ENCODE peak calls at places on chromosome 2, in nine cellular contexts. V, N, D, L, R, T, W, E and G are unnamed samples.

GRCh38 chr2:240278661-240279060 is 138.2 kb upstream of the OTOS start:
- DNase-seq in T (peak), V (no peak), W (no peak), E (no peak), N (no peak), L (no peak), D (no peak), R (no peak), G (no peak)

GRCh38 chr2:46270384-46270783 is 26.8 kb upstream of the EPAS1 start:
- DNase-seq in W (no peak), D (no peak), T (peak), L (no peak), R (no peak), E (no peak), N (no peak), V (no peak), G (no peak)

GRCh38 chr2:203797363-203798111 is 70.0 kb upstream of the CTLA4 start:
- DNase-seq in E (no peak), N (no peak), D (no peak), L (no peak), T (peak), R (no peak), V (no peak), W (no peak), G (no peak)

GRCh38 chr2:224162122-224162521 is 123.0 kb upstream of the SERPINE2 start:
- DNase-seq in T (peak), N (no peak), V (no peak), D (no peak), L (no peak), W (no peak), E (no peak), R (no peak), G (no peak)

GRCh38 chr2:50582164-50582563 is 449.8 kb downstream of the NRXN1 start:
- DNase-seq in V (no peak), W (no peak), R (no peak), L (no peak), D (no peak), T (no peak), E (no peak), N (no peak), G (no peak)

GRCh38 chr2:150486539-150487484 is 655 bp downstream of the RND3 start:
- DNase-seq in W (peak), E (no peak), V (peak), T (peak), L (peak), R (no peak), N (peak), D (peak), G (peak)

GRCh38 chr2:42888321-42888720 is 95.9 kb upstream of the HAAO start:
- DNase-seq in T (no peak), N (no peak), W (no peak), V (no peak), E (no peak), R (no peak), L (no peak), D (no peak), G (no peak)

GRCh38 chr2:239828192-239828972 is 196.8 kb downstream of the NDUFA10 start:
- DNase-seq in T (no peak), W (no peak), D (no peak), L (no peak), N (peak), R (no peak), V (peak), E (no peak), G (peak)

GRCh38 chr2:209642146-209642815 is 129.4 kb upstream of the UNC80 start:
- DNase-seq in T (peak), W (no peak), N (no peak), R (no peak), V (no peak), L (no peak), E (no peak), D (no peak), G (no peak)

GRCh38 chr2:205785507-205786222 is 103.4 kb downstream of the NRP2 start:
- DNase-seq in E (no peak), L (no peak), N (no peak), W (no peak), V (no peak), T (peak), D (no peak), R (no peak), G (no peak)

GRCh38 chr2:40380036-40380435 is 71.9 kb downstream of the SLC8A1 start:
- DNase-seq in W (no peak), N (no peak), E (no peak), V (no peak), T (no peak), R (no peak), D (no peak), L (no peak), G (no peak)

GRCh38 chr2:112168422-112169124 is 30.4 kb downstream of the FBLN7 start:
- DNase-seq in T (no peak), E (no peak), N (peak), V (no peak), R (no peak), L (peak), W (no peak), D (no peak), G (no peak)

GRCh38 chr2:75146221-75146902 is 53.0 kb downstream of the TACR1 start:
- DNase-seq in R (no peak), W (no peak), E (no peak), T (no peak), D (no peak), N (no peak), V (no peak), L (no peak), G (no peak)

GRCh38 chr2:112465373-112465772 is 16.6 kb upstream of the TTL start:
- DNase-seq in L (peak), D (peak), V (no peak), T (peak), N (no peak), R (no peak), E (no peak), W (no peak), G (no peak)

GRCh38 chr2:109694190-109694589 is 80.0 kb downstream of the SOWAHC start:
- DNase-seq in D (peak), N (no peak), V (no peak), L (no peak), E (no peak), R (no peak), W (no peak), T (no peak), G (no peak)

GRCh38 chr2:105396254-105397024 is 2.4 kb downstream of the FHL2 start:
- DNase-seq in W (peak), R (no peak), E (no peak), L (no peak), N (peak), D (no peak), T (peak), V (no peak), G (no peak)

GRCh38 chr2:64168756-64169155 is 24.5 kb upstream of the PELI1 start:
- DNase-seq in D (no peak), R (no peak), N (no peak), L (peak), W (no peak), E (no peak), V (no peak), T (no peak), G (no peak)

GRCh38 chr2:15633043-15633970 is 41.6 kb downstream of the DDX1 start:
- DNase-seq in E (no peak), V (no peak), W (no peak), R (no peak), D (no peak), N (no peak), T (no peak), L (no peak), G (no peak)

GRCh38 chr2:12856934-12857660 is 140.4 kb downstream of the TRIB2 start:
- DNase-seq in T (peak), V (no peak), E (peak), W (peak), L (peak), N (no peak), D (no peak), R (peak), G (no peak)

GRCh38 chr2:80778704-80779103 is 474.2 kb upstream of the LRRTM1 start:
- DNase-seq in W (no peak), E (no peak), N (no peak), L (no peak), T (no peak), D (peak), V (no peak), R (no peak), G (no peak)

GRCh38 chr2:153808675-153809074 is 63.0 kb upstream of the GALNT13 start:
- DNase-seq in L (no peak), E (no peak), W (no peak), N (no peak), V (no peak), T (no peak), D (no peak), R (no peak), G (no peak)

GRCh38 chr2:217610411-217610814 is 392.4 kb downstream of the TNS1 start:
- DNase-seq in N (no peak), D (no peak), V (no peak), W (no peak), L (no peak), E (no peak), R (peak), T (no peak), G (no peak)

GRCh38 chr2:197255550-197255949 is 55.0 kb downstream of the ANKRD44 start:
- DNase-seq in E (peak), N (peak), L (no peak), V (no peak), W (peak), R (peak), D (peak), T (peak), G (peak)

GRCh38 chr2:209512951-209513350 is 89.1 kb downstream of the MAP2 start:
- DNase-seq in T (no peak), L (peak), W (no peak), R (no peak), V (no peak), N (no peak), E (no peak), D (no peak), G (no peak)

GRCh38 chr2:59176737-59177136 is 935.6 kb upstream of the FANCL start:
- DNase-seq in D (peak), T (no peak), R (no peak), W (no peak), E (no peak), V (no peak), N (no peak), L (no peak), G (no peak)

GRCh38 chr2:142857247-142858154 is 20.0 kb upstream of the KYNU start:
- DNase-seq in W (no peak), T (peak), N (no peak), L (no peak), R (no peak), D (no peak), V (no peak), E (no peak), G (no peak)

GRCh38 chr2:30214064-30214463 is 17.3 kb upstream of the LBH start:
- DNase-seq in V (no peak), N (no peak), R (no peak), W (no peak), T (no peak), D (no peak), L (peak), E (no peak), G (no peak)

GRCh38 chr2:69214898-69215297 is 172.1 kb downstream of the GFPT1 start:
- DNase-seq in E (no peak), W (no peak), T (peak), L (peak), R (no peak), N (no peak), V (no peak), D (no peak), G (no peak)

GRCh38 chr2:182320106-182320505 is 106.7 kb downstream of the PDE1A start:
- DNase-seq in R (no peak), V (no peak), L (no peak), D (no peak), T (no peak), W (no peak), E (no peak), N (no peak), G (no peak)

GRCh38 chr2:101479328-101479727 is 4.4 kb upstream of the RFX8 start:
- DNase-seq in V (no peak), N (no peak), W (no peak), E (no peak), L (peak), D (peak), T (peak), R (no peak), G (no peak)

DNA sequence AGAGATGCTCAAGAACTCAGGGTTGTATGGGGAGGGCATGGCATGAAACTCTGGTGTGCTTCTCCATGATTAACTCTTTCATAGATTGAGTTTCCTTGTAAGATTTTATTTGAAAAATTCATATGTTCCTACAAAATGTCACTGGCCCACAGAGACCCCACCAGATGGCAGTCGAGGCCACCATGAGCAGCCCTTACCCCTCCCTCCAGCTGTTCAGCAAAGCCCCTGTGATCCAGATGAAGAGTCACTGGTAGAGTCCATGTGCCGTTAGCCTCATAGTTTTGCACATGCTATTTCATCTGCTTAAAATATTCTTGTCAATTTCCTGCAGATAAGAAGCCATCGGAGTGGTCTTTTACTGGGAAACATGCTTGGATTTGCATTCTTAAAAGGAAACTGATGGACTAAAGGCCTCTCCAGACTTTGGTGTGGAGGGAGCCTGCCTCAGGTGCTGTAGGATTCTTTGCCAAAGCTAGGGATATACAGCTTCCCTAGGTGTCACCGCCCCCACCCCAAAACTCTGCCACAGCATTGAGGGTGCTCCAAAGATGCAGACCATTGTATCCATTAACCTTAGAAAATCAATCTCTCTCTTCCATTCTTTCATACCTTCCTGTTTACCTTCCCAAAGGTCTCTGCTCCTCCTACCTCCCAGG is 18.8 kb downstream of the ZNF385B start:
- DNase-seq in R (no peak), W (peak), V (peak), E (no peak), N (no peak), L (peak), T (no peak), D (peak), G (no peak)
- TF ChIP-seq CTCF in R (peak), W (no peak), V (peak), E (no peak), N (no peak), L (peak), T (no peak), D (peak), G (no peak)

DNA sequence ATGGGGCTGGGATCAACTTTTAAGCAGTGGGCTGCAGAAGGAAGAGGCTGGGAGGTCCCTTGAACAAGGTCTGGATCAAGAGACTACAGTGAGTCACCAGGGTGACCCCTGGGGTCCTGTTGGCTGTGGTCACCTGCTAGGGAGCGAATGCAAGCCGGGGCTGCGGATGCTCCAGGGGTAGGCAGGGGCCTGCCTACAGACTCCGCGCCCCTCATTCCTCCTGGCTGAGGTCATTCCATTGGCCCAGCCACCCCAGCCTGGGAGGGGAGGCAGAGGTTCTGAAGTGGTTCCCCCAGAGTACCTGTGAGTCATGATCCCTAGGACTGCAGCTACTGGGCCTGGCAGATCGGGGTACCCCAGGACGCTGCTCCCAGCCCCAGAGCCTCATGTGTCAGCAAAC is 110.3 kb downstream of the CYP26B1 start:
- DNase-seq in N (no peak), V (no peak), T (no peak), D (no peak), L (no peak), E (no peak), W (no peak), R (no peak), G (no peak)
- TF ChIP-seq CTCF in N (no peak), V (no peak), T (no peak), D (no peak), L (no peak), E (no peak), W (no peak), R (no peak), G (no peak)

GRCh38 chr2:140759431-140760156 is 1371.2 kb downstream of the LRP1B start:
- DNase-seq in N (no peak), W (no peak), R (no peak), E (no peak), T (no peak), V (no peak), L (no peak), D (no peak), G (no peak)
- TF ChIP-seq CTCF in N (no peak), W (no peak), R (no peak), E (no peak), T (no peak), V (no peak), L (no peak), D (no peak), G (no peak)

DNA sequence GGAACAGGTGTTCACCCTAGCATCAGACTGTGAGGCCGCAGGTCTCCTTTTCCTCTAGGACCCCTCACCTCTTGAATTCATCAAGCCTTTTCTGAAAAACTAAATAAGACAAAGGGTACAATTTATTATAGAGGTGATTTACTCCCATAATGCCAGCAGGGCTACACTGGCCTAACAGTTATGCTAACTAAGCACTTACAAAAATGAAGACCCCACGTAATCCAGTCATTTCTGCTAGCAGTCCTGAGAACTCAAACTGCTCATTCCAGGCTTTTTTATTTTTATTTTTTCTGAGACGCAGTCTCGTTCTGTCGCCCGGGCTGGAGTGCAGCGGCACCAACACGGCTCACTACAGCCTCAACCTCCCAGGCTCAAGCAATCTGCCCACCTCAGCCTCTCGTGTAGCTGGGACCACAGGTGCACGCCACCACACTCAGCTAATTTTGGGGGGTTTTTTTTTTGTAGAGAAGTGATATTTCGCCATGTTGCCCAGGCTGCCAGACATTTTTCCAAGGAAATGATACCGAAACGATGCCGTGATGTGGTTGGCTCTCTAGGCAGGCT is 14.2 kb downstream of the CAPG start:
- DNase-seq in L (no peak), D (no peak), T (no peak), V (no peak), R (no peak), W (no peak), N (peak), E (no peak), G (no peak)
- TF ChIP-seq CTCF in L (no peak), D (no peak), T (no peak), V (no peak), R (no peak), W (no peak), N (no peak), E (no peak), G (no peak)

DNA sequence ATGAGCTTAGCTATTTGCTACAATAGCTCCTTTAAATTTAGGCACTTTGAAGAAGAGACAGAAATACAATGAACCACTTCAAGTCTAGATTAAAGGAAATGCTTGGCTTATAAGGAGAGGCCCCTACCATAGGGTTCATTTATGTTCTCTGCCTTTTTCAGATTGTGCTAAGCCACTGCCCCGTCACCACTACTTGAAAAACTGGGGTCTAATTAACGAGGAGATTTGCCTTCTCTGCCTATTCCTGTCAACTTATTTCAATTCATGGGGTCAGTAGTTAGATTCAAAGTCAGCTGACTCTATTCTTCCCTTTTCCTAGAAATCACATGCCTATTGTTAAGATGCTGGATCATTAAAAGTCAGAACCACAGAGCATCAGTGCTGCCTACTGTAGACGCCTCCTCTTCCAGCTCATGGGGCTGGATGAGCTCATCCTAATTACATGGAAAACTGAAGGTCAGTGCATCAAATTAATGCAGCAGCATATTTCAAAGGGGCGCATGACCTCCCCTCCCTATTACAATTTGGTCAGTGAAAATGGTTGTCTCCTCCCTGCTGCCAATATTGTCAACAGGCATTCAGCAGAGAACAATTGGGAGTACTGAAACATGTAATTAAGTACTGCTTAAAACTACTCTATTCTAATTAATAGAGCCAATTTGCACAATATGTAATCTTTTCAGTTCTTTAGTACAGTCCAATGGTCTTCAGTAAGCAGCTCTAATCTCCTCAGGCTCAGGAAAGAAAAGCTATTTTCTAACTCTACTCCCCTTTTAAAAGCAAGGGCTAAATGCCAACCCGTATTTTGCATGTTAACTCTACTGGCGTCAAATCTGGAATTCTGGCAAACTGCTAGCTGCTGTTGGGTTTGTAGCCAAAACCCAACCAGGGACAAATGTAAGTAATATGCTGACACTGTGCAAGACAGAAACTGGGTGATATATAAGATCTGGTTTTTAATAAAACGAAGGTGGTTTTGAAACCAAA is 117.3 kb upstream of the ITGB6 start:
- DNase-seq in E (no peak), L (peak), D (no peak), R (no peak), T (no peak), N (peak), V (no peak), W (no peak), G (no peak)
- TF ChIP-seq CTCF in E (no peak), L (no peak), D (no peak), R (no peak), T (no peak), N (no peak), V (no peak), W (no peak), G (no peak)